ENCODE peak calls at places on chromosomes 6 and 20, in nine cellular contexts. Z is stimulated activated naive CD8-positive, alpha-beta T cell treated with anti-CD3 and anti-CD28 coated beads, Interleukin-15, Interleukin-2, amounts not matched to agents 100 U/mL and 50 U/mL, for 24 hours; J is A172; V is activated CD4-positive, CD25-positive, alpha-beta regulatory T cell treated with anti-CD3 and anti-CD28 coated beads, Interleukin-2, amount 50 U/mL, for 72 hours; G is stimulated activated CD4-positive, alpha-beta T cell treated with anti-CD3 and anti-CD28 coated beads, Interleukin-4, amount 100 ng/mL, for 48 hours; Q is tibial nerve; X is retina; K is mucosa of descending colon; P is iPS-NIHi11. L is an unnamed sample.

GRCh38 chr6:3523288-3523670 is 66.4 kb upstream of the SLC22A23 start:
- DNase-seq in Z (no peak), J (peak; percentile 37), V (no peak), G (no peak), Q (no peak), X (no peak), K (peak; percentile 55), P (no peak), L (no peak)

GRCh38 chr20:63177785-63178444 is 38.0 kb downstream of the YTHDF1 start:
- DNase-seq in Z (no peak), J (no peak), V (no peak), G (no peak), Q (no peak), X (peak; percentile 83), K (no peak), P (no peak), L (no peak)

GRCh38 chr6:33607784-33608161 is 13.3 kb upstream of the ITPR3 start:
- DNase-seq in Z (peak; percentile 50), J (no peak), V (no peak), G (no peak), Q (no peak), X (no peak), K (peak; percentile 67), P (peak; percentile 48), L (no peak)

GRCh38 chr6:125983246-125983945 is 2.9 kb upstream of the TRMT11 start:
- DNase-seq in Z (no peak), J (peak; percentile 59), V (no peak), G (no peak), Q (no peak), X (no peak), K (no peak), P (no peak), L (no peak)

GRCh38 chr6:21769405-21769851 is 175.9 kb downstream of the SOX4 start:
- DNase-seq in Z (no peak), J (peak; percentile 83), V (no peak), G (no peak), Q (no peak), X (no peak), K (peak; percentile 16), P (peak; percentile 37), L (peak; percentile 40)

GRCh38 chr6:76439811-76440210 is 367.3 kb upstream of the IMPG1 start:
- DNase-seq in Z (no peak), J (no peak), V (no peak), G (no peak), Q (no peak), X (no peak), K (no peak), P (no peak), L (no peak)

GRCh38 chr6:10510592-10511367 is 10.4 kb upstream of the GCNT2 start:
- DNase-seq in Z (peak; percentile 51), J (peak; percentile 49), V (no peak), G (peak; percentile 31), Q (no peak), X (peak; percentile 80), K (peak; percentile 77), P (peak; percentile 76), L (no peak)

GRCh38 chr6:163900570-163900969 is 486.1 kb downstream of the QKI start:
- DNase-seq in Z (no peak), J (no peak), V (no peak), G (no peak), Q (no peak), X (peak; percentile 16), K (no peak), P (no peak), L (no peak)

GRCh38 chr6:37137201-37137880 is 32.6 kb upstream of the PIM1 start:
- DNase-seq in Z (peak; percentile 45), J (peak; percentile 98), V (no peak), G (peak; percentile 51), Q (no peak), X (peak; percentile 82), K (no peak), P (peak; percentile 78), L (peak; percentile 95)

GRCh38 chr20:24318569-24319352 is 150.7 kb upstream of the SYNDIG1 start:
- DNase-seq in Z (no peak), J (no peak), V (no peak), G (no peak), Q (no peak), X (no peak), K (no peak), P (no peak), L (no peak)

GRCh38 chr6:10759312-10759839 is 11.8 kb downstream of the TMEM14B start:
- DNase-seq in Z (no peak), J (peak; percentile 97), V (no peak), G (no peak), Q (no peak), X (no peak), K (no peak), P (peak; percentile 50), L (peak; percentile 65)

GRCh38 chr6:7991992-7992815 is 72.0 kb downstream of the BLOC1S5 start:
- DNase-seq in Z (no peak), J (peak; percentile 69), V (no peak), G (no peak), Q (no peak), X (no peak), K (peak; percentile 34), P (peak; percentile 43), L (no peak)

GRCh38 chr6:37990762-37991525 is 171.4 kb downstream of the ZFAND3 start:
- DNase-seq in Z (no peak), J (peak; percentile 53), V (no peak), G (no peak), Q (no peak), X (peak; percentile 18), K (no peak), P (no peak), L (peak; percentile 81)

GRCh38 chr6:125503181-125503580 is 201.4 kb upstream of the HDDC2 start:
- DNase-seq in Z (no peak), J (no peak), V (no peak), G (no peak), Q (no peak), X (no peak), K (no peak), P (no peak), L (no peak)

GRCh38 chr6:149071997-149072396 is 245.5 kb upstream of the TAB2 start:
- DNase-seq in Z (no peak), J (no peak), V (no peak), G (no peak), Q (no peak), X (no peak), K (no peak), P (no peak), L (no peak)

GRCh38 chr6:107626645-107627044 is 136.7 kb downstream of the SOBP start:
- DNase-seq in Z (no peak), J (no peak), V (no peak), G (no peak), Q (no peak), X (no peak), K (no peak), P (no peak), L (no peak)

GRCh38 chr20:63740070-63740500 is 509 bp downstream of the SLC2A4RG start:
- DNase-seq in Z (peak; percentile 46), J (peak; percentile 20), V (peak; percentile 51), G (no peak), Q (no peak), X (no peak), K (peak; percentile 49), P (peak; percentile 76), L (no peak)

GRCh38 chr6:33632603-33633039 is 11.5 kb downstream of the ITPR3 start:
- DNase-seq in Z (peak; percentile 62), J (no peak), V (peak; percentile 57), G (peak; percentile 41), Q (no peak), X (peak; percentile 54), K (peak; percentile 75), P (peak; percentile 88), L (no peak)

GRCh38 chr20:1853472-1853871 is 41.7 kb upstream of the SIRPA start:
- DNase-seq in Z (no peak), J (no peak), V (no peak), G (no peak), Q (no peak), X (no peak), K (no peak), P (no peak), L (no peak)

GRCh38 chr6:108127826-108128225 is 38.0 kb upstream of the NR2E1 start:
- DNase-seq in Z (no peak), J (peak; percentile 38), V (no peak), G (no peak), Q (no peak), X (no peak), K (no peak), P (no peak), L (no peak)

GRCh38 chr20:63543131-63543530 is 4.4 kb downstream of the SRMS start:
- DNase-seq in Z (no peak), J (no peak), V (no peak), G (no peak), Q (no peak), X (no peak), K (no peak), P (no peak), L (no peak)

GRCh38 chr6:72757926-72758325 is 136.1 kb downstream of the KCNQ5 start:
- DNase-seq in Z (no peak), J (no peak), V (no peak), G (no peak), Q (no peak), X (no peak), K (no peak), P (no peak), L (no peak)

GRCh38 chr20:21698494-21699215 is 6.8 kb upstream of the PAX1 start:
- DNase-seq in Z (no peak), J (no peak), V (no peak), G (no peak), Q (no peak), X (peak; percentile 22), K (no peak), P (no peak), L (no peak)

GRCh38 chr6:19999319-20000191 is 162.4 kb downstream of the ID4 start:
- DNase-seq in Z (no peak), J (peak; percentile 53), V (no peak), G (no peak), Q (no peak), X (no peak), K (no peak), P (no peak), L (no peak)

GRCh38 chr20:20501128-20501527 is 133.2 kb downstream of the INSM1 start:
- DNase-seq in Z (no peak), J (no peak), V (no peak), G (no peak), Q (no peak), X (no peak), K (no peak), P (no peak), L (no peak)

GRCh38 chr20:32479012-32479411 is 106.1 kb downstream of the NOL4L start:
- DNase-seq in Z (no peak), J (no peak), V (no peak), G (no peak), Q (no peak), X (peak; percentile 1), K (no peak), P (no peak), L (no peak)

GRCh38 chr6:155301867-155302266 is 12.4 kb downstream of the TFB1M start:
- DNase-seq in Z (no peak), J (peak; percentile 12), V (no peak), G (no peak), Q (no peak), X (no peak), K (no peak), P (no peak), L (no peak)

GRCh38 chr6:116485786-116486185 is 24.6 kb downstream of the CALHM6 start:
- DNase-seq in Z (no peak), J (no peak), V (no peak), G (no peak), Q (no peak), X (no peak), K (no peak), P (no peak), L (no peak)

GRCh38 chr20:48733296-48733790 is 94.5 kb downstream of the PREX1 start:
- DNase-seq in Z (no peak), J (peak; percentile 26), V (no peak), G (no peak), Q (no peak), X (no peak), K (no peak), P (no peak), L (no peak)

GRCh38 chr6:47075741-47076421 is 33.7 kb upstream of the ADGRF1 start:
- DNase-seq in Z (no peak), J (no peak), V (no peak), G (no peak), Q (no peak), X (no peak), K (no peak), P (no peak), L (no peak)

GRCh38 chr20:38132156-38132909 is 32.7 kb downstream of the TGM2 start:
- DNase-seq in Z (no peak), J (no peak), V (no peak), G (no peak), Q (no peak), X (no peak), K (no peak), P (no peak), L (no peak)

L was measured in HS-27A.